ENCODE peak calls at places on chromosomes 6 and 20, in nine cellular contexts. U, V, Q, A, L, M, O, D and K are unnamed samples.

GRCh38 chr20:57061058-57061900 is 205.2 kb downstream of the BMP7 start:
- DNase-seq in D (no peak), O (no peak), Q (peak), U (no peak), L (no peak), A (peak), M (peak), V (peak), K (no peak)

GRCh38 chr20:55394592-55394991 is 610.7 kb downstream of the CBLN4 start:
- DNase-seq in M (no peak), U (no peak), D (no peak), L (no peak), Q (no peak), O (no peak), V (no peak), A (no peak), K (no peak)

GRCh38 chr6:26205161-26205624 is 118.0 kb downstream of the HFE start:
- DNase-seq in A (peak), V (peak), D (peak), O (no peak), U (no peak), Q (peak), M (peak), L (peak), K (no peak)

GRCh38 chr20:61896058-61896961 is 169.4 kb downstream of the TAF4 start:
- DNase-seq in D (no peak), M (peak), O (no peak), Q (no peak), V (peak), A (peak), L (peak), U (no peak), K (no peak)

GRCh38 chr6:154765273-154765672 is 32.1 kb downstream of the SCAF8 start:
- DNase-seq in U (no peak), A (no peak), V (no peak), L (no peak), Q (no peak), D (no peak), M (no peak), O (no peak), K (no peak)

GRCh38 chr6:30163090-30163917 is at the start of gene TRIM15:
- DNase-seq in A (no peak), D (no peak), Q (no peak), M (no peak), L (no peak), O (no peak), U (peak), V (no peak), K (no peak)

GRCh38 chr6:1382331-1382882 is 7.0 kb upstream of the FOXF2 start:
- DNase-seq in V (no peak), U (no peak), D (no peak), A (peak), L (no peak), M (no peak), O (no peak), Q (no peak), K (no peak)

GRCh38 chr6:108961985-108962384 is 113.8 kb downstream of the ARMC2 start:
- DNase-seq in D (no peak), O (no peak), V (no peak), A (peak), M (no peak), L (peak), U (no peak), Q (no peak), K (no peak)

GRCh38 chr6:118787746-118788419 is 106.1 kb upstream of the ASF1A start:
- DNase-seq in V (peak), A (no peak), M (no peak), O (no peak), D (no peak), Q (no peak), U (no peak), L (no peak), K (no peak)

GRCh38 chr6:140956567-140957306 is 1176.0 kb upstream of the GJE1 start:
- DNase-seq in U (no peak), L (peak), Q (no peak), A (peak), O (no peak), V (peak), M (no peak), D (no peak), K (no peak)

GRCh38 chr6:158485411-158485810 is 74.5 kb upstream of the TMEM181 start:
- DNase-seq in Q (no peak), V (no peak), O (no peak), D (no peak), A (no peak), U (no peak), L (peak), M (no peak), K (no peak)

GRCh38 chr6:46719099-46719498 is 16.1 kb downstream of the PLA2G7 start:
- DNase-seq in O (peak), M (no peak), D (no peak), U (no peak), Q (no peak), A (no peak), V (no peak), L (peak), K (no peak)

GRCh38 chr6:45454008-45454911 is 76.5 kb upstream of the SUPT3H start:
- DNase-seq in D (no peak), O (no peak), Q (no peak), U (no peak), M (no peak), V (peak), A (peak), L (peak), K (peak)

GRCh38 chr20:21729316-21729715 is 23.9 kb downstream of the PAX1 start:
- DNase-seq in D (no peak), V (no peak), M (no peak), U (no peak), A (no peak), L (no peak), O (no peak), Q (no peak), K (no peak)

GRCh38 chr20:35618032-35618371 is 2.4 kb downstream of the SPAG4 start:
- DNase-seq in M (no peak), A (no peak), L (no peak), O (no peak), D (no peak), V (no peak), Q (no peak), U (no peak), K (no peak)

GRCh38 chr20:35616465-35617396 is 1.1 kb downstream of the SPAG4 start:
- DNase-seq in Q (peak), M (peak), A (peak), U (peak), O (peak), L (peak), D (peak), V (peak), K (peak)

GRCh38 chr20:35615667-35616464 is at the start of gene SPAG4:
- DNase-seq in L (peak), A (peak), D (peak), M (peak), U (no peak), Q (peak), V (peak), O (no peak), K (no peak)

GRCh38 chr20:35618372-35619131 is 2.9 kb downstream of the SPAG4 start:
- DNase-seq in M (peak), Q (peak), V (peak), U (no peak), A (no peak), L (peak), O (no peak), D (peak), K (no peak)

DNA sequence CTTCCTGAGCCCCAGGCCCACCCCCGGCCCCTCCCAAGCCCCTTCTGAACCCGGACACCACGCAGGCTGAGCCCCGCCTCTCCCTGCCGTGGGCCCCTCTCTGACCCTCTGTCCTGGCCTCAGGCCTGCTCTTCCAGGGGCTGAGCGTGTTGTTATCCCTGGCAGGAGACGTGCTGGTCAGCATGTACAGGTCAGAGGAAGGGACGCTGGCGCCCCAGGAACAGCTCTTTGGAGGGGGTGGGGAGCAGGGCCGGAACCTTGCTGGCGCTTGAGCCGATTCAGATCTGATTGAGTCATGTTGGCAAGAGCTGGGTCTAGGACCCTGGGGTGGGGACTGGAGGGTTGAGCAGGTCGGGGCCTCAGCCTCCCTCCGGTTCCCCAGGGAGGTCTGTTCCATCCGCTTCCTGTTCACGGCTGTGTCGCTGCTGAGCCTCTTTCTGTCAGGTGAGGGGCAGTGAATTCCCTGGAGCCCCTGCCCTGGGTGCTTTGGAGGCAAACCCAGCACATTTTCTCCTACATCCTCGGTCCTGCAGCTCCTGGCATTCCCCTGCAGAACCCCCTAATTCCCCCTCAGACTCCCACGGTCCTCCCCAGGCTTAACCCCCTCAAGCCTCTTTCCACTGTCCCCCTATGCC is 1.9 kb downstream of the SPAG4 start:
- DNase-seq in L (peak), Q (peak), M (peak), O (peak), U (no peak), A (no peak), V (peak), D (peak), K (no peak)
- H3K4me3 ChIP-seq in L (peak), Q (peak), M (peak), O (peak), U (peak), A (no peak), V (no peak), D (peak), K (peak)

GRCh38 chr6:166901626-166902025 is 54.7 kb downstream of the RNASET2 start:
- DNase-seq in O (no peak), M (no peak), A (no peak), U (no peak), D (no peak), Q (no peak), V (no peak), L (no peak), K (no peak)

GRCh38 chr6:166898910-166899309 is 57.4 kb downstream of the RNASET2 start:
- DNase-seq in O (no peak), V (no peak), D (peak), A (no peak), L (no peak), M (no peak), Q (no peak), U (no peak), K (no peak)

GRCh38 chr6:166902211-166902755 is 54.1 kb downstream of the RNASET2 start:
- DNase-seq in Q (no peak), V (no peak), O (no peak), L (no peak), D (no peak), U (no peak), M (no peak), A (no peak), K (no peak)

GRCh38 chr6:166900956-166901607 is 55.3 kb downstream of the RNASET2 start:
- DNase-seq in D (peak), L (no peak), Q (no peak), V (no peak), U (no peak), A (no peak), M (no peak), O (no peak), K (no peak)

GRCh38 chr6:166900130-166900708 is 56.1 kb downstream of the RNASET2 start:
- DNase-seq in A (no peak), M (no peak), Q (no peak), O (no peak), L (no peak), V (no peak), D (peak), U (no peak), K (no peak)
- H3K4me3 ChIP-seq in A (no peak), M (no peak), Q (no peak), O (no peak), L (no peak), V (peak), D (no peak), U (no peak), K (no peak)

GRCh38 chr6:52933778-52934177 is 24.3 kb upstream of the GSTA3 start:
- DNase-seq in M (no peak), L (no peak), V (no peak), A (no peak), D (no peak), Q (no peak), O (no peak), U (no peak), K (no peak)
- H3K4me3 ChIP-seq in M (no peak), L (no peak), V (no peak), A (no peak), D (no peak), Q (no peak), O (no peak), U (no peak), K (no peak)

DNA sequence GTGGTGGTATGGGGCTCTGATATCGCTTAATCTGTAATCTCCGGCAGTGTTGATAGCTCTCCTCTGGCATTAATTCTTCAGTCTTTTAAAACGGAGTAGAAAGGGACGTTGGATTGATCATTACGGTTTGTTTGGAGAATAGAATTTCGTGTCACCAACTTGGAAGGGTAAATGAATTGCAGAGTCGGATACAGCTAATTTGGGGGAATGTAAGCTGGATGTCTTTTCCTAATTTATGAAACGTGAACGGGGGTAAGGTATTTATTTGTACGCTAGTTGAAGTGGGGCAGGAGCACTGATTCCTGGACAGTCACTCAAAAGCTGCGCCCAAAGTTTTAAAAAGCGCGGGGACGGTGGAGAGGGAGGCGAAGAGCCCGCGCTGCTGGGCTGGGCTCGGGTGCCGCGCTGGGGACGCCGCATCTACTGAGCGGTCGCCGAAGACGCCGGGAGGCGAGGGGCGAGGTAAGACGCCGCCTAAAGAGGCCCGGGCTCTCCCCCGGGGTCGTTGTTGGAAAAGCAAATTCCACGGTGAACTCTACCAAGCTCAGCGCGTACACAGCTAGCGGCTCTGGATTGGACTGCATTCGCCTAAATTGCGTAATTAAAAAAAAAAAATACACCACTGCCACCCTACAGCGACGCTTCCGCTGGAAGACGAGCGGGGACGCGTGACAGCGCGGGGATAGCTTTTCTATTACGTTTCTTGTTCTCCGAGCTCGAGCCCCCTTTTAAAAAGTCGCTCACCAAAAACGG is 92.2 kb upstream of the PRDM1 start:
- DNase-seq in V (peak), U (no peak), D (peak), O (no peak), M (peak), Q (no peak), A (peak), L (peak), K (peak)
- H3K4me3 ChIP-seq in V (peak), U (peak), D (peak), O (peak), M (peak), Q (peak), A (peak), L (peak), K (peak)

GRCh38 chr20:29873946-29874345 is 1383.5 kb upstream of the DEFB115 start:
- DNase-seq in Q (peak), O (no peak), M (peak), D (peak), V (peak), A (no peak), U (peak), L (peak), K (no peak)
- H3K4me3 ChIP-seq in Q (no peak), O (peak), M (no peak), D (no peak), V (no peak), A (no peak), U (peak), L (no peak), K (peak)

DNA sequence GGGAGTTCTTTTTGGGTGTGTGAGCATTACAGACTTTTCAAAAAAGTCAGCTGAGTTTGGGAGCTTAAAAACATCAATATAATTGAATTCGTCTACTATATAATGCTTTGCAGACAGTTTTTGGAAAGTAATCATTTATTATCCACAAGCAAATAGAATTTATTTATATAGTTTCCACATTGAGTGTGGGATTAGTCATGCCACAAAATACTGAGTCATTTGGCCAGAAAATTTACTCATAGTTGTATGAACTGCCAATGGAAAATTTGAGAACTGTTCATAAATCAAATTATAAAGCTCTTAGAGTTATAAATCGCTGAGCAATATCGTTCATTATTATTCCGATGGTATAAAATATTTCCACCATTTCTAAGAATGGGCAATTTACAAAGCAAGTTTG is 5.0 kb downstream of the BEND6 start:
- DNase-seq in M (no peak), A (peak), D (no peak), V (peak), Q (no peak), U (no peak), L (peak), O (no peak), K (peak)
- H3K4me3 ChIP-seq in M (no peak), A (no peak), D (no peak), V (no peak), Q (no peak), U (no peak), L (no peak), O (no peak), K (no peak)

GRCh38 chr20:25514747-25515340 is 70.5 kb downstream of the NINL start:
- DNase-seq in L (no peak), Q (no peak), D (no peak), V (no peak), M (no peak), A (no peak), U (no peak), O (no peak), K (no peak)
- H3K4me3 ChIP-seq in L (no peak), Q (no peak), D (no peak), V (no peak), M (no peak), A (no peak), U (no peak), O (no peak), K (no peak)

DNA sequence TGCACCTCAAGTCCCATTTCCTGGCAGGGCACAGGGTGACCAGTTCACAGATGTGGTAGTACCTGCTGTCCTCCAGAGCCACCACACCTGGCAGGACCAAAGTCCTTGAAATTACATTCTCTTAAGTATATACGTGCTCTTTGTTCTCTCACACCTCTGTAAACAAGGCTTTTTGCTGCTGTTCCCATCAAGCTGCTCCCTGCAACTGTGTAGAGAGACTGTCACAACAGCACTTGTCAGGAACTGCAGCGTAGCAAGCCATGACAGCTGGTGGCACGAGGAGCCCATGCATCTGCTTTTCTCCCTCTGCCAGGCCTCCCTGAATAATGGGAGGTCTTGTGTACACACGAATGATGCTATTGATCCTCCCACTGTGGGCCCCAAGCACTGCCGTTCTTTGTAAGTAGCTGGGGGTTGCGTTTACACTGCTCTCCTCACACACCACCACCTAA is 431.8 kb downstream of the CD83 start:
- DNase-seq in D (no peak), A (no peak), O (no peak), L (no peak), M (no peak), V (no peak), U (no peak), Q (no peak), K (no peak)
- H3K4me3 ChIP-seq in D (no peak), A (no peak), O (no peak), L (no peak), M (no peak), V (no peak), U (no peak), Q (no peak), K (no peak)